ENCODE peak calls at places on chromosomes 11 and 22, in four cellular contexts. N, O, B and Z are unnamed samples.

GRCh38 chr22:44815099-44816070 is 63.0 kb downstream of the ARHGAP8 start:
- DNase-seq in N (no peak), O (no peak), B (no peak), Z (no peak)

GRCh38 chr11:30016588-30017363 is at the start of gene KCNA4:
- DNase-seq in N (no peak), O (no peak), B (no peak), Z (peak)

GRCh38 chr11:31442086-31442485 is 67.3 kb downstream of the IMMP1L start:
- DNase-seq in N (no peak), O (no peak), B (no peak), Z (no peak)

GRCh38 chr11:13206086-13206640 is 71.4 kb upstream of the BMAL1 start:
- DNase-seq in N (no peak), O (no peak), B (no peak), Z (no peak)

GRCh38 chr11:68117896-68118470 is 3.2 kb downstream of the CHKA start:
- DNase-seq in N (no peak), O (no peak), B (peak), Z (no peak)

GRCh38 chr11:128467610-128468041 is 119.7 kb downstream of the ETS1 start:
- DNase-seq in N (peak), O (peak), B (peak), Z (peak)

GRCh38 chr11:29336727-29337212 is 680.1 kb downstream of the KCNA4 start:
- DNase-seq in N (no peak), O (peak), B (no peak), Z (peak)

GRCh38 chr22:17501679-17502285 is 61.5 kb upstream of the SLC25A18 start:
- DNase-seq in N (no peak), O (peak), B (no peak), Z (peak)

GRCh38 chr11:100810666-100811065 is 123.6 kb downstream of the ARHGAP42 start:
- DNase-seq in N (no peak), O (no peak), B (no peak), Z (no peak)

DNA sequence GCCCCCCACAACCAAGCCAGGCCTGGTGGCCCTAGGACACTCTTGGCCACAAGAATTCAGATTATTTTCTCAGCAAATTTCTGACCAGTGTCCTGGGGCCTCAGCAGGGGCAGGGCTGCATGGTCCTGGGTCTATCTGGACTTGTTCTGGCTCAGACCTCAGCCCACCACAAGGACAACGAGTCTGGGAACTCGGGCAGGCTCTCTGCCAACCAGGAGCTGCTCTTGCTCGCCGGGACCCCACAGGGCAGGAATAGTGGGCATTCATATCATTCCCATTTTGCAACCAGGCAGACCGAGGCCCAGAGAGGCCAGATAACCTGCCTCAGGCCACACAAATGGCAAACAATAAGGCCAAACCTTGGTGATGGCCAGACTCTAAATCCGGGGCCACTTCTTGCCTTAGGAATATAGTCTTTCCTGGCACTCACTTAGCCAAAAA is 75.4 kb upstream of the WNT7B start:
- DNase-seq in N (no peak), O (no peak), B (peak), Z (peak)
- H3K4me3 ChIP-seq in N (peak), O (peak), B (peak), Z (peak)

GRCh38 chr22:46295277-46295971 is 1.2 kb upstream of the GTSE1 start:
- DNase-seq in N (no peak), O (no peak), B (no peak), Z (no peak)
- H3K4me3 ChIP-seq in N (peak), O (peak), B (peak), Z (peak)

GRCh38 chr11:66840317-66841091 is 2.7 kb upstream of the RCE1 start:
- DNase-seq in N (no peak), O (peak), B (peak), Z (no peak)
- H3K4me3 ChIP-seq in N (no peak), O (no peak), B (no peak), Z (no peak)

DNA sequence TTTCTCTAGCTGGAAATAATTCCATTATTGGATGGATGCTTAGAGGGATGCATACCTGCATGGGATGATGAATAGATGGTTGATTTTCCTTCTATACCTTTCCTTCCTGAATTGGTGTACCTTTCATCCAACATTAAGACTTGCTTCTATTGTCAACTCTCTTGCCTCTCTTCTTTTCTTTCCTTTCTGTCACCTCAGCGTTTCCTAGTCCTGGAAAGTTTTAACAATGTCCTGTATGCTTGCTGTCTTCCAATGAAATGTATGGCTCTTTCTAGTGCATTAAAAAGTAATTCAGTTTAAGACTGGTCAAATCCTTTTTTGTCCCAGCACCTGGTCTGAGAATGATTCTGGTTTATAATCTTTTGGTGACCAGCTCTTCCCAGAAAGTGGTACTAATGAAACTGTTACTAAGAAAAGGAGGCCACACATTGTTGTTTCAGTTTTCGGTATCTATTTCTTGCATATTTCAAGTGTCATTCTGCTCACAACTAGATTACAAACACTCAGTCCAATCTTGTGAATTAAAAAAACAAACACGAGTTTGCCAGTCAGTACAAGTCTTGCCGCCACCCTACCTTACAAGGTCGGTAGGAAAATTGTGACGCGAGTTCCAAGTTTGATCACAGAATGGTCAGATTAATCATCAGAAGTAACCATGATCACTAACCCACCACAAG is 8.0 kb downstream of the POU2AF1 start:
- DNase-seq in N (no peak), O (no peak), B (no peak), Z (no peak)
- H3K4me3 ChIP-seq in N (no peak), O (no peak), B (no peak), Z (no peak)